ENCODE peak calls at places on chromosomes 16 and 17, in five cellular contexts. One of them, this sample, is unnamed.

GRCh38 chr17:74729368-74729767 is 7.7 kb upstream of the RAB37 start:
- DNase-seq in A549: no peak
- DNase-seq in Panc1: no peak
- DNase-seq in psoas muscle: no peak
- DNase-seq in astrocyte of the cerebellum: no peak
- DNase-seq in this sample: no peak

GRCh38 chr16:11030990-11031510 is 86.7 kb downstream of the CLEC16A start:
- DNase-seq in A549: no peak
- DNase-seq in psoas muscle: no peak
- DNase-seq in Panc1: no peak
- DNase-seq in astrocyte of the cerebellum: no peak
- DNase-seq in this sample: no peak

GRCh38 chr17:60971515-60972369 is 294.1 kb downstream of the BCAS3 start:
- DNase-seq in psoas muscle: no peak
- DNase-seq in astrocyte of the cerebellum: peak
- DNase-seq in A549: peak
- DNase-seq in Panc1: peak
- DNase-seq in this sample: peak

GRCh38 chr17:41486809-41487530 is 2.7 kb downstream of the KRT36 start:
- DNase-seq in psoas muscle: no peak
- DNase-seq in astrocyte of the cerebellum: no peak
- DNase-seq in Panc1: no peak
- DNase-seq in A549: no peak
- DNase-seq in this sample: no peak

GRCh38 chr17:77372444-77373297 is 231.9 kb downstream of the SEC14L1 start:
- DNase-seq in A549: no peak
- DNase-seq in psoas muscle: peak
- DNase-seq in Panc1: no peak
- DNase-seq in astrocyte of the cerebellum: no peak
- DNase-seq in this sample: peak

GRCh38 chr17:64262422-64263260 is at the start of gene TEX2:
- DNase-seq in A549: peak
- DNase-seq in Panc1: no peak
- DNase-seq in psoas muscle: peak
- DNase-seq in astrocyte of the cerebellum: no peak
- DNase-seq in this sample: peak

GRCh38 chr17:73760186-73760758 is 116.0 kb upstream of the SDK2 start:
- DNase-seq in psoas muscle: no peak
- DNase-seq in Panc1: no peak
- DNase-seq in A549: no peak
- DNase-seq in astrocyte of the cerebellum: no peak
- DNase-seq in this sample: peak

GRCh38 chr16:62256406-62256805 is 220.2 kb upstream of the CDH8 start:
- DNase-seq in A549: no peak
- DNase-seq in Panc1: no peak
- DNase-seq in astrocyte of the cerebellum: peak
- DNase-seq in psoas muscle: no peak
- DNase-seq in this sample: peak

GRCh38 chr16:52247737-52248136 is 299.2 kb downstream of the TOX3 start:
- DNase-seq in astrocyte of the cerebellum: no peak
- DNase-seq in A549: no peak
- DNase-seq in psoas muscle: no peak
- DNase-seq in Panc1: no peak
- DNase-seq in this sample: no peak

GRCh38 chr17:39096435-39097158 is 54.8 kb downstream of the PLXDC1 start:
- DNase-seq in psoas muscle: no peak
- DNase-seq in Panc1: no peak
- DNase-seq in A549: no peak
- DNase-seq in astrocyte of the cerebellum: no peak
- DNase-seq in this sample: peak

GRCh38 chr16:278863-279366 is 1.5 kb upstream of the ARHGDIG start:
- DNase-seq in A549: no peak
- DNase-seq in astrocyte of the cerebellum: no peak
- DNase-seq in psoas muscle: no peak
- DNase-seq in Panc1: peak
- DNase-seq in this sample: peak

GRCh38 chr17:2387086-2388019 is 13.5 kb downstream of the MNT start:
- DNase-seq in A549: no peak
- DNase-seq in astrocyte of the cerebellum: no peak
- DNase-seq in psoas muscle: no peak
- DNase-seq in Panc1: no peak
- DNase-seq in this sample: no peak

GRCh38 chr16:56288019-56288418 is 96.7 kb downstream of the GNAO1 start:
- DNase-seq in A549: no peak
- DNase-seq in Panc1: no peak
- DNase-seq in astrocyte of the cerebellum: no peak
- DNase-seq in psoas muscle: no peak
- DNase-seq in this sample: no peak

GRCh38 chr16:50040028-50040427 is 15.0 kb downstream of the CNEP1R1 start:
- DNase-seq in Panc1: no peak
- DNase-seq in psoas muscle: no peak
- DNase-seq in A549: no peak
- DNase-seq in astrocyte of the cerebellum: no peak
- DNase-seq in this sample: no peak

GRCh38 chr17:66976781-66977201 is 12.3 kb downstream of the CACNG4 start:
- DNase-seq in psoas muscle: no peak
- DNase-seq in Panc1: no peak
- DNase-seq in A549: no peak
- DNase-seq in astrocyte of the cerebellum: no peak
- DNase-seq in this sample: no peak

GRCh38 chr17:35241520-35241919 is 1.4 kb upstream of the SLFN5 start:
- DNase-seq in Panc1: no peak
- DNase-seq in psoas muscle: peak
- DNase-seq in A549: no peak
- DNase-seq in astrocyte of the cerebellum: no peak
- DNase-seq in this sample: no peak

GRCh38 chr17:57517519-57518342 is 227.4 kb downstream of the CCDC182 start:
- DNase-seq in astrocyte of the cerebellum: no peak
- DNase-seq in psoas muscle: no peak
- DNase-seq in Panc1: no peak
- DNase-seq in A549: no peak
- DNase-seq in this sample: no peak

GRCh38 chr16:79284760-79285159 is 315.8 kb downstream of the MAF start:
- DNase-seq in astrocyte of the cerebellum: no peak
- DNase-seq in Panc1: no peak
- DNase-seq in A549: no peak
- DNase-seq in psoas muscle: no peak
- DNase-seq in this sample: no peak

GRCh38 chr16:50878966-50879615 is 137.2 kb downstream of the CYLD start:
- DNase-seq in psoas muscle: no peak
- DNase-seq in A549: no peak
- DNase-seq in Panc1: no peak
- DNase-seq in astrocyte of the cerebellum: no peak
- DNase-seq in this sample: no peak

GRCh38 chr17:81926451-81927144 is 937 bp downstream of the MAFG start:
- DNase-seq in A549: peak
- DNase-seq in Panc1: no peak
- DNase-seq in astrocyte of the cerebellum: peak
- DNase-seq in psoas muscle: peak
- DNase-seq in this sample: peak

GRCh38 chr17:34582185-34582900 is 3.0 kb downstream of the TMEM132E start:
- DNase-seq in A549: no peak
- DNase-seq in psoas muscle: no peak
- DNase-seq in Panc1: no peak
- DNase-seq in astrocyte of the cerebellum: no peak
- DNase-seq in this sample: no peak

GRCh38 chr17:2050246-2050866 is 4.5 kb upstream of the HIC1 start:
- DNase-seq in A549: peak
- DNase-seq in psoas muscle: peak
- DNase-seq in Panc1: no peak
- DNase-seq in astrocyte of the cerebellum: no peak
- DNase-seq in this sample: peak

GRCh38 chr17:73929860-73930430 is 273.5 kb upstream of the RPL38 start:
- DNase-seq in Panc1: no peak
- DNase-seq in psoas muscle: no peak
- DNase-seq in astrocyte of the cerebellum: no peak
- DNase-seq in A549: no peak
- DNase-seq in this sample: no peak

GRCh38 chr17:58005031-58005727 is 1.9 kb downstream of the SRSF1 start:
- DNase-seq in psoas muscle: no peak
- DNase-seq in Panc1: no peak
- DNase-seq in A549: no peak
- DNase-seq in astrocyte of the cerebellum: no peak
- DNase-seq in this sample: no peak

GRCh38 chr17:69246726-69247375 is 18.2 kb upstream of the ABCA10 start:
- DNase-seq in psoas muscle: no peak
- DNase-seq in A549: peak
- DNase-seq in astrocyte of the cerebellum: peak
- DNase-seq in Panc1: peak
- DNase-seq in this sample: peak

GRCh38 chr17:63838586-63839184 is 3.8 kb downstream of the SMARCD2 start:
- DNase-seq in A549: no peak
- DNase-seq in Panc1: no peak
- DNase-seq in psoas muscle: peak
- DNase-seq in astrocyte of the cerebellum: no peak
- DNase-seq in this sample: no peak

GRCh38 chr17:82812058-82812457 is 27.8 kb downstream of the ZNF750 start:
- DNase-seq in psoas muscle: peak
- DNase-seq in astrocyte of the cerebellum: no peak
- DNase-seq in A549: no peak
- DNase-seq in Panc1: no peak
- DNase-seq in this sample: no peak

GRCh38 chr16:11586375-11586855 is 304 bp downstream of the LITAF start:
- DNase-seq in A549: no peak
- DNase-seq in Panc1: no peak
- DNase-seq in astrocyte of the cerebellum: no peak
- DNase-seq in psoas muscle: peak
- DNase-seq in this sample: no peak

DNA sequence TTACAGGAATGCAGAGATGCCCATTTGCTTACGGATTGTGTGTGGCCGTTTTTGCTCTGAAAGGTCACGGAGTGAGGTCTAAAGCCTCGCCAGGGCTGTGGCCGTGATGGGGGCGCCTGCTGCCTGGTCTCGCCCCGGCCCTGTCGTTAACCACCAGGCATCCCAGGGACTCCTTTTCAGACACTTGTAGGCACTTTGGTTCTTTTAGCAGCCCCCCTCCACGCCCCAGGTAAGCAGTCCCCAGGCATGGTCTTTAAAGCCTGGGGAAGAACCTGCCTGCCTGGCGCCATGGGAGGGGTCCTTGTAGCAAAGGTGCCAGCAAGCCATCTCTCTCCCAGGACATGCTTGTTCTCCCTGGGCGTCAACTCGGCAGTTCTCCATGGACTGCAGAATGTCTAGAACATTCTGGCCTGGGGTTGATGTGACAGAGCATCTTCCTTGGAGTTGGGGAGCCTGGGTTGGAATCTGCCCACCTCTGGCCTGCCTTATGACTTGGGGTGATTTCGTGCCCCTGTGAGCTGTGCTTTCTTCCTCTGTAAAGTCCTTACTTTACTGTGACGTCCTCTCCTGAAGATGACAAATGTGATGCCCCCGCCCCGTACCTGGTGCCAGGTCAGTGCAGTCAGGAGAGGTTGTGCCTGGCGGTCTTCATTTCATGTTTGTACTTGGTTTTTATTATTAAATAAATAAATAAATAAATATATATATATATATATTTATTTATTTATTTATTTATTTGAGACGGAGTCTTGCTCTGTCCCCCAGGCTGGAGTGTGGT is 5.4 kb downstream of the KCTD5 start:
- DNase-seq in Panc1: no peak
- DNase-seq in psoas muscle: no peak
- DNase-seq in A549: no peak
- DNase-seq in astrocyte of the cerebellum: no peak
- DNase-seq in this sample: no peak
- H3K4me3 ChIP-seq in Panc1: no peak
- H3K4me3 ChIP-seq in psoas muscle: no peak
- H3K4me3 ChIP-seq in A549: no peak
- H3K4me3 ChIP-seq in astrocyte of the cerebellum: no peak
- H3K4me3 ChIP-seq in this sample: no peak

DNA sequence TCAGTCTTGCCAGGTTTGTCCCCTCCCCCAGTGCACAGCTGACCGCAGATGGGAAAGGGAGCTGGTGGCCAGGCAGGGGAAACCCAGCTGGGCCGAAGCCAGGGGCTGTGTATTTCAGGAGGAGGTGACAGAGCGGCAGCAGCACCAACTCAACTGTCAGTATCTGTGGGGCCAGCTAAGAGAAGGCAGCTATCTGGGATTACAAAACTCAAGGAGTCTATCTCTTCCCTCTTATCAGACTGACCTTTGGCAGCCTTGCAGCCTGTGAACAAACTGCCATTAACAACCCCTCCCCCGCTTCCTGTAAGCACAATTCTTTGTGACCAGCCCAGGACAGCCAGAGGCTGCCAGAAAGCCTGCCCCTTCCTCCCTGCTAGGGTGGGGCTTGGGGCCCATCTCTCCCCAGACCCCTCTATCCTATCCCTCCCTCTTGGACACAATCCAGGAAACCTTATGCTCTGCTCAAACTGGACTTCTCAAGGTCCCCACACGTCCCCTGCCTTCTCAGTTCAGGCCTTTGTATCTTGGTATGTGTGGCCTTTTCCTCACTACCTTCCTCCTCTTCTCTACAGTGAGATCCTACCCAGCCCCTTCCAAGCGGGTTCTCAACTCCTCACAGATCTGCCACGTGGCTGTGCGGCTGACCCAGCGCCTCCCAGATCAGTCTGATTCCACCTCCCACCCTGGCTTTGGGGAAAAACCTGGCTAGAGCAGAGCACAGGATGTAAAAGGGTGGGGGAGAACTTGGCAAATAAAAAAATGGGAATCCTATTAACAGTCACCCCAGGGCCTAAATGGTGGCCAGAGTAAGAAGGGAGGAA is 10.5 kb downstream of the ST3GAL2 start:
- DNase-seq in psoas muscle: peak
- DNase-seq in Panc1: peak
- DNase-seq in A549: peak
- DNase-seq in astrocyte of the cerebellum: peak
- DNase-seq in this sample: no peak
- H3K4me3 ChIP-seq in psoas muscle: peak
- H3K4me3 ChIP-seq in Panc1: no peak
- H3K4me3 ChIP-seq in A549: no peak
- H3K4me3 ChIP-seq in astrocyte of the cerebellum: no peak
- H3K4me3 ChIP-seq in this sample: no peak

GRCh38 chr17:75975757-75976174 is 3.2 kb downstream of the ACOX1 start:
- DNase-seq in astrocyte of the cerebellum: no peak
- DNase-seq in psoas muscle: no peak
- DNase-seq in Panc1: no peak
- DNase-seq in A549: no peak
- DNase-seq in this sample: no peak
- H3K4me3 ChIP-seq in astrocyte of the cerebellum: no peak
- H3K4me3 ChIP-seq in psoas muscle: peak
- H3K4me3 ChIP-seq in Panc1: no peak
- H3K4me3 ChIP-seq in A549: no peak
- H3K4me3 ChIP-seq in this sample: no peak

GRCh38 chr17:16354585-16354984 is 1.3 kb upstream of the CENPV start:
- DNase-seq in astrocyte of the cerebellum: no peak
- DNase-seq in psoas muscle: peak
- DNase-seq in A549: no peak
- DNase-seq in Panc1: no peak
- DNase-seq in this sample: no peak

GRCh38 chr17:16352303-16352837 is 899 bp downstream of the CENPV start:
- DNase-seq in Panc1: no peak
- DNase-seq in psoas muscle: peak
- DNase-seq in astrocyte of the cerebellum: no peak
- DNase-seq in A549: peak
- DNase-seq in this sample: peak

GRCh38 chr17:16351831-16352230 is 1.4 kb downstream of the CENPV start:
- DNase-seq in psoas muscle: no peak
- DNase-seq in A549: no peak
- DNase-seq in Panc1: no peak
- DNase-seq in astrocyte of the cerebellum: no peak
- DNase-seq in this sample: no peak

GRCh38 chr17:16352838-16353701 is at the start of gene CENPV:
- DNase-seq in A549: peak
- DNase-seq in Panc1: no peak
- DNase-seq in psoas muscle: peak
- DNase-seq in astrocyte of the cerebellum: no peak
- DNase-seq in this sample: peak

GRCh38 chr17:16353702-16354174 is 469 bp upstream of the CENPV start:
- DNase-seq in astrocyte of the cerebellum: no peak
- DNase-seq in psoas muscle: no peak
- DNase-seq in A549: no peak
- DNase-seq in Panc1: no peak
- DNase-seq in this sample: no peak
- H3K4me3 ChIP-seq in astrocyte of the cerebellum: peak
- H3K4me3 ChIP-seq in psoas muscle: peak
- H3K4me3 ChIP-seq in A549: peak
- H3K4me3 ChIP-seq in Panc1: peak
- H3K4me3 ChIP-seq in this sample: peak